ENCODE peak calls at places on chromosomes 5 and 9, in ten cellular contexts. V is pancreas; Y is CD8-positive, alpha-beta T cell; Z is A549; X is thoracic aorta; E is CD4-positive, alpha-beta memory T cell; J is Peyer's patch; C is lung; Q is body of pancreas; M is astrocyte. L is an unnamed sample. For H3K4me1, the result is how much of the 10 kb centered on the place peaks cover.

GRCh38 chr9:114507726-114508125 is 2.5 kb upstream of the WHRN start:
- DNase-seq in V (peak), Y (no peak), Z (peak), X (no peak), E (peak), J (no peak), C (no peak), Q (no peak), M (no peak), L (no peak)

GRCh38 chr5:13322769-13323168 is 621.7 kb downstream of the DNAH5 start:
- DNase-seq in V (no peak), Y (no peak), Z (no peak), X (no peak), E (no peak), J (no peak), C (no peak), Q (no peak), M (peak), L (no peak)

GRCh38 chr5:136012041-136012804 is 16.6 kb upstream of the TGFBI start:
- DNase-seq in V (no peak), Y (no peak), Z (peak), X (no peak), E (no peak), J (no peak), C (no peak), Q (no peak), M (peak), L (no peak)

GRCh38 chr9:37456808-37457207 is 8.4 kb downstream of the ZBTB5 start:
- DNase-seq in V (no peak), Y (no peak), Z (no peak), X (no peak), E (no peak), J (no peak), C (no peak), Q (no peak), M (no peak), L (no peak)

GRCh38 chr9:133351908-133352634 is 4.1 kb downstream of the RPL7A start:
- DNase-seq in V (no peak), Y (no peak), Z (peak), X (no peak), E (no peak), J (peak), C (no peak), Q (no peak), M (peak), L (no peak)

GRCh38 chr9:127754099-127754760 is 19.1 kb upstream of the TOR2A start:
- DNase-seq in V (no peak), Y (no peak), Z (peak), X (no peak), E (no peak), J (no peak), C (no peak), Q (no peak), M (no peak), L (no peak)

GRCh38 chr5:93584531-93585053 is 1.6 kb downstream of the NR2F1 start:
- DNase-seq in V (no peak), Y (no peak), Z (no peak), X (no peak), E (no peak), J (no peak), C (no peak), Q (no peak), M (no peak), L (no peak)

GRCh38 chr9:6068983-6069382 is 53.6 kb upstream of the RANBP6 start:
- DNase-seq in V (no peak), Y (no peak), Z (no peak), X (no peak), E (peak), J (no peak), C (no peak), Q (no peak), M (no peak), L (no peak)

GRCh38 chr9:29556317-29556716 is 1983.0 kb upstream of the C9orf72 start:
- DNase-seq in V (no peak), Y (no peak), Z (peak), X (no peak), E (no peak), J (no peak), C (no peak), Q (no peak), M (peak), L (no peak)

GRCh38 chr5:32202394-32202793 is 28.3 kb upstream of the GOLPH3 start:
- DNase-seq in V (no peak), Y (no peak), Z (no peak), X (no peak), E (no peak), J (no peak), C (no peak), Q (no peak), M (peak), L (no peak)

GRCh38 chr9:125649315-125649714 is 57.7 kb downstream of the MAPKAP1 start:
- DNase-seq in V (no peak), Y (no peak), Z (peak), X (no peak), E (no peak), J (peak), C (no peak), Q (no peak), M (peak), L (no peak)

GRCh38 chr9:122897969-122898368 is 7.2 kb downstream of the RC3H2 start:
- DNase-seq in V (no peak), Y (no peak), Z (no peak), X (no peak), E (no peak), J (no peak), C (no peak), Q (no peak), M (peak), L (no peak)

GRCh38 chr9:136666364-136667216 is 3.9 kb downstream of the EGFL7 start:
- DNase-seq in V (no peak), Y (no peak), Z (no peak), X (no peak), E (no peak), J (no peak), C (no peak), Q (no peak), M (no peak), L (no peak)

GRCh38 chr5:17190799-17191391 is 26.5 kb upstream of the BASP1 start:
- DNase-seq in V (no peak), Y (no peak), Z (no peak), X (no peak), E (no peak), J (no peak), C (no peak), Q (no peak), M (peak), L (no peak)

GRCh38 chr9:131233556-131233955 is 42.8 kb downstream of the FAM78A start:
- DNase-seq in V (no peak), Y (no peak), Z (no peak), X (no peak), E (peak), J (no peak), C (no peak), Q (no peak), M (no peak), L (no peak)

GRCh38 chr5:79990205-79990597 is 861 bp downstream of the MTX3 start:
- DNase-seq in V (no peak), Y (no peak), Z (no peak), X (no peak), E (no peak), J (no peak), C (no peak), Q (no peak), M (no peak), L (no peak)

GRCh38 chr5:32116574-32117313 is 57.4 kb downstream of the GOLPH3 start:
- DNase-seq in V (no peak), Y (no peak), Z (no peak), X (no peak), E (no peak), J (no peak), C (no peak), Q (no peak), M (peak), L (no peak)

GRCh38 chr9:123929870-123930831 is at the start of gene DENND1A:
- DNase-seq in V (peak), Y (peak), Z (peak), X (peak), E (peak), J (peak), C (peak), Q (peak), M (peak), L (peak)

GRCh38 chr5:140042551-140043507 is at the start of gene NRG2:
- DNase-seq in V (peak), Y (peak), Z (peak), X (no peak), E (peak), J (peak), C (peak), Q (peak), M (peak), L (peak)

GRCh38 chr5:140041099-140041491 is 2.0 kb downstream of the NRG2 start:
- DNase-seq in V (no peak), Y (no peak), Z (no peak), X (no peak), E (no peak), J (no peak), C (no peak), Q (no peak), M (no peak), L (no peak)

GRCh38 chr5:140043508-140043872 is 391 bp upstream of the NRG2 start:
- DNase-seq in V (no peak), Y (no peak), Z (peak), X (no peak), E (no peak), J (no peak), C (no peak), Q (peak), M (no peak), L (no peak)

GRCh38 chr5:140040358-140040757 is 2.7 kb downstream of the NRG2 start:
- DNase-seq in V (no peak), Y (no peak), Z (no peak), X (no peak), E (no peak), J (no peak), C (no peak), Q (no peak), M (no peak), L (no peak)

DNA sequence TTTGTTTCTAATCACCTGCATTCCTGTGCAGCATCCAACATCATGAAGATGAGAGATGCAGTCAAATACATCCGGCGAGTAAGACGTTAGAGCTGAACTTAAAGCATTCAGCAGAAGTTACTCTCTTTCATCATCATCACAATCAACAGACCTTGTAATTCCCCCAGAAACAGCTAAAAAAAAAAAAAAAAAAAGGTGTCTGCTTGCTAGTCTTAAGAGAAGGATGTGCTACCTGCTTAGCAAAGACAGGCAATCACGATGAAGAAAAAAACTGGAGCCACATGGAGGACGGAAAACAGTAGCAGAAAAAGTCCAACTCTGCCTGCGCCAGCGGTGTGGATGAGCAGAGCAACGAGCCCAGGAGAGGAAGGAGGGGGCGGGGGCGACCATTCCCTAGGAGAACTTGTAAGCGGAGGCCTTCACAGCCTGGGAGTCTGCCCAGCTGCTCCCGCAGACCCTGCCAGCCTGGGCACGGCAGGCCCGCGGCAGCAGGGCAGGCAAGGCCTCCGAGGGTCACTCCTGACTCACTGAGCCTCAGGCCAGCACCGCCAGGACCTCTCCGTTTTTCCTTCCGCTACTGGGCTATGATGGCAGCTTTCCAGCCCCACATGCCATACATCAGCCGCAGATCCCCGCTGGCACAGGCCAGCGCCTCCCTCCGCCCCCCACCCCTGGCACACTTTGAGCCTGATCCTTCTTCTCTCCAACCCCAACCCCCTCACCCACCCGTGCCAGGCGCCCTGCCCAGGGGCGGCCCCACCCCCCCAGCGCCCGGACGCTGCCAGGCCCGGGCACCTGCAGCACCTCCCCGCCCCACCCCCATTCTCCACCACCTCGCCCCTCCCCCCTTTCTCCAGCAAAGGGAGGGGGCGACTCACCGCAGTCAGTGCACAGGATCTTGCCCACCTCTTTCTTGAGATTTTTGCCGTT is 1.3 kb downstream of the NRG2 start:
- DNase-seq in V (peak), Y (no peak), Z (peak), X (peak), E (peak), J (no peak), C (peak), Q (peak), M (peak), L (no peak)
- H3K4me3 ChIP-seq in V (peak), Y (peak), Z (peak), X (peak), E (no peak), J (peak), C (peak), Q (peak), M (peak), L (peak)

DNA sequence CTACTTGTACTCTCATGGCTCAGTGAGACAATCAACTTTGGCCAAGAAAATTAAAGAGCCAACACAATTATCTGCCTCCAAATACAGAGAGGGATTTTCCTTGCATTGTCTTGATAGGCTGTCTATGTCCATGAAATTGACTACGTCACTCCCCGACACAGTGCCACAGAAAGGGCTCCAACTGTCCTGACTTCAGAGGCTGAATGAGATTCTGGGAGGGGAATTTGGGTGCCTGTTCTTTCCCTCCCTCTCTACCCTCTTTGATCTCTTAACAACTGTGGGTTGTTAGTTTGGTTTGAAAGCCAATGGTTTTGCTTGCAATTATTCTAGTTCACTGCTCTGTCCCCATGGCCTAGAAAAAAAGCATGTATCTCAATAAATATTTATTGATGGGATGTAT is 37.4 kb downstream of the CAPSL start:
- DNase-seq in V (no peak), Y (no peak), Z (no peak), X (no peak), E (no peak), J (no peak), C (no peak), Q (no peak), M (no peak), L (no peak)
- H3K4me1 ChIP-seq in V (under half), Y (under half), Z (under half), X (under half), E (under half), J (under half), C (under half), Q (under half), M (under half), L (under half)

GRCh38 chr9:14418262-14419200 is 104.6 kb upstream of the NFIB start:
- DNase-seq in V (no peak), Y (no peak), Z (no peak), X (no peak), E (no peak), J (no peak), C (no peak), Q (no peak), M (no peak), L (no peak)

GRCh38 chr9:14417230-14417629 is 103.3 kb upstream of the NFIB start:
- DNase-seq in V (no peak), Y (no peak), Z (no peak), X (no peak), E (no peak), J (no peak), C (no peak), Q (no peak), M (peak), L (no peak)

GRCh38 chr9:14421291-14421690 is 107.3 kb upstream of the NFIB start:
- DNase-seq in V (no peak), Y (no peak), Z (no peak), X (no peak), E (no peak), J (no peak), C (no peak), Q (no peak), M (no peak), L (no peak)

GRCh38 chr9:14415947-14416346 is 102.0 kb upstream of the NFIB start:
- DNase-seq in V (no peak), Y (no peak), Z (no peak), X (no peak), E (no peak), J (no peak), C (no peak), Q (no peak), M (peak), L (no peak)

GRCh38 chr9:14419302-14419937 is 105.5 kb upstream of the NFIB start:
- DNase-seq in V (no peak), Y (no peak), Z (no peak), X (no peak), E (no peak), J (no peak), C (no peak), Q (no peak), M (no peak), L (no peak)
- H3K4me3 ChIP-seq in V (no peak), Y (no peak), Z (no peak), X (peak), E (no peak), J (no peak), C (no peak), Q (no peak), M (no peak), L (no peak)

GRCh38 chr5:33807771-33808170 is 84.0 kb downstream of the ADAMTS12 start:
- DNase-seq in V (no peak), Y (no peak), Z (no peak), X (no peak), E (no peak), J (no peak), C (no peak), Q (no peak), M (peak), L (no peak)
- H3K4me1 ChIP-seq in V (under half), Y (under half), Z (under half), X (under half), E (under half), J (under half), C (under half), Q (under half), M (under half), L (under half)

DNA sequence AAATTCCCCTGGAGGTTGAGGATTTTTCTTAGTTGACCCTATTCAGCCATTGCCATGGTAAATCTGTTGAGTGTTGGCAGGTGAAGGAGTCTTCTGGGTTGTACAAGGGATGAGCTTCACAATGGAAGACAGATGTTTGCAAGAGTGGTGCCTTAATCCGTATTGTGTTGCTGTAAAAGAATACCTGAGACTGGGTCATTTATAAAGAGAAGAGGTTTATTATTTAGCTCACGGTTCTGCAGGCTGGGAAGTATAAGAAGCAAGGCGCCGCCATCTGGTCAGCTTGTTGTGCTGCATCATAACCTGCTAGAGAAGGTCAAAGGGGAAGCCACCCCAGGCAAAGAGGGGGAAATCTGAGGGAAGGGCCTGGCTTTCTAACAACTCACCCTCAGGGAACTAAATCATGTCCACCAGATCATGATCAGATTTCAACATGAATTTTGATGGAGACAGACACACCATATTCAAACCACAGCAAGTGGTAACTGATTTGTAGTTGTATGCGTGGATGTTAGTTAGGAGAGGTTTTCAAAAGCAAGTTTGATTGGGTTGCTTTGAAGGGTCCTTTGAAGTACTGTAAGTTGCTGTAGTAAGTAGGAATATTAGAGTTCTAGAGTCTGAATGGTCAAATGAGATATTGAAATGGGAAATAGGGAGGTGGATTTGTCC is 2.5 kb downstream of the TNPO1 start:
- DNase-seq in V (peak), Y (peak), Z (peak), X (peak), E (peak), J (peak), C (peak), Q (peak), M (no peak), L (peak)
- H3K4me3 ChIP-seq in V (no peak), Y (no peak), Z (peak), X (peak), E (no peak), J (no peak), C (no peak), Q (no peak), M (peak), L (no peak)

DNA sequence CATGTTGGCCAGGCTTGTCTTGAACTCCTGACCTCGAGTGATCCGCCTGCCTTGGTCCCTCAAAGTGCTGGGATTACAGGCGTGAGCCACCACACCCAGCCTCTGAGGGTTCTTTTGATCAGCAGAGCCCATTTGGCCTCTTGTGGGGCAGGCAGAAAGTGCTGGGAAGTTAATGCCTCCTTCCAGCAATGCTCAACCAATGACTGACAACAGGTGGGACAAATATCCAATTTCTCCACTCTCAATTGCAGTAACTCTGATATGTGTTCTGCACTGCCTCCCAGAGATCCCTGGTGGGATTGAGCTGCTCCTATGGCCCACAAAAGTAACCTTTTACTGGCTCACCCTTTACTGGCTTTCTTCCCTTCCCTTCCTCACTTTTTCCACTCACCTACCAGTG is 79.9 kb upstream of the APC start:
- DNase-seq in V (no peak), Y (no peak), Z (no peak), X (no peak), E (no peak), J (no peak), C (no peak), Q (no peak), M (no peak), L (no peak)
- H3K4me1 ChIP-seq in V (under half), Y (under half), Z (under half), X (under half), E (under half), J (under half), C (under half), Q (under half), M (under half), L (under half)

DNA sequence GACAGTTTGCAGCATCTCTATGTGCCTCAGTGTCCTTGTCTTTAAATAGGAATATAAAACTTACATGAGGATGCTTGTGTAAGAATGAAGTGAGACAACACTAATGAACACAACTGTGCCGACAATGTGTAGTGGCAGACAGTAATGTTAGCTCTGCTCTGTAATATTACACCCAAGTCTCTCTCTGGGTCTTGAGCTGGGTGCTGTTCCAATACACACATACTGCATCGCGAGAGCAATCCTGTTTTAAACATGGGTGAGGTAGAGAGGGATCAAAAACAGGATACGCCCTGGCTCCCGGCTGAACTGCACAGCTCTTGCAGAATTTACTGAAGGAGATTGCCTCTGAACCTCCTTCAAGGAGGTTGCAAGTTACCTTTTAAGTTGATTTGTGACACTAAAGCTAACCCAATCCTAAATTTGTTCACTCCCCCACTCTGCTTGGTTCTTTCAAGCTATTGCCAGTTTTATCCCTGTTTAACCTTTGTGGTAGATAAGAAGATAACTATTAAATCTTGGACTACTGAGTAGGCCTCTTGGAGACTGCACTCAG is 155.2 kb upstream of the ISL1 start:
- DNase-seq in V (no peak), Y (no peak), Z (no peak), X (no peak), E (no peak), J (no peak), C (no peak), Q (no peak), M (no peak), L (no peak)
- H3K4me3 ChIP-seq in V (no peak), Y (no peak), Z (no peak), X (no peak), E (no peak), J (no peak), C (no peak), Q (no peak), M (no peak), L (no peak)

L was measured in effector memory CD4-positive, alpha-beta T cell.